ENCODE peak calls at places on chromosomes 3 and 15, in five cellular contexts. V, C, K, Z and M are unnamed samples.

GRCh38 chr3:126156468-126156867 is 23.9 kb downstream of the ALDH1L1 start:
- DNase-seq in C (no peak), Z (no peak), K (no peak), V (no peak), M (peak; percentile 41)

GRCh38 chr15:74269362-74270035 is 33.4 kb downstream of the CCDC33 start:
- DNase-seq in K (no peak), C (no peak), V (no peak), Z (no peak), M (no peak)

GRCh38 chr15:100642217-100642949 is 40.0 kb downstream of the ASB7 start:
- DNase-seq in Z (no peak), V (no peak), C (no peak), K (no peak), M (no peak)

GRCh38 chr15:72342385-72342784 is 22.4 kb upstream of the CELF6 start:
- DNase-seq in V (peak; percentile 14), C (peak; percentile 16), Z (peak; percentile 18), K (no peak), M (no peak)

GRCh38 chr3:24154003-24154695 is 209.1 kb downstream of the NR1D2 start:
- DNase-seq in C (no peak), K (no peak), V (no peak), Z (no peak), M (no peak)

GRCh38 chr15:70768247-70768883 is 5.0 kb upstream of the UACA start:
- DNase-seq in V (no peak), Z (no peak), C (no peak), K (no peak), M (no peak)

GRCh38 chr15:69863446-69863845 is 234.3 kb downstream of the TLE3 start:
- DNase-seq in K (no peak), C (no peak), Z (no peak), V (no peak), M (no peak)

GRCh38 chr3:194572944-194573491 is 60.2 kb downstream of the TMEM44 start:
- DNase-seq in C (no peak), V (no peak), Z (no peak), K (no peak), M (no peak)

GRCh38 chr15:50046868-50047267 is 72.2 kb downstream of the ATP8B4 start:
- DNase-seq in K (no peak), C (no peak), V (no peak), Z (no peak), M (no peak)

GRCh38 chr3:48739955-48740823 is 23.2 kb upstream of the IP6K2 start:
- DNase-seq in C (peak; percentile 43), V (peak; percentile 24), K (peak; percentile 84), Z (peak; percentile 14), M (no peak)

GRCh38 chr3:194348354-194348753 is 2.8 kb downstream of the CPN2 start:
- DNase-seq in V (no peak), Z (no peak), C (no peak), K (no peak), M (no peak)

GRCh38 chr3:25454411-25454927 is 26.4 kb downstream of the RARB start:
- DNase-seq in V (no peak), C (no peak), K (no peak), Z (no peak), M (no peak)

GRCh38 chr3:63763156-63763555 is 55.9 kb upstream of the C3orf49 start:
- DNase-seq in V (no peak), K (no peak), C (no peak), Z (no peak), M (no peak)

GRCh38 chr3:37171144-37171543 is 3.2 kb downstream of the LRRFIP2 start:
- DNase-seq in C (no peak), V (no peak), K (no peak), Z (no peak), M (no peak)

GRCh38 chr15:98863983-98864382 is 143.6 kb downstream of the PGPEP1L start:
- DNase-seq in K (no peak), V (no peak), Z (no peak), C (no peak), M (no peak)

GRCh38 chr3:15875016-15875689 is 77.4 kb upstream of the ANKRD28 start:
- DNase-seq in Z (no peak), K (no peak), C (no peak), V (no peak), M (no peak)

GRCh38 chr3:61589856-61590255 is 28.5 kb downstream of the PTPRG start:
- DNase-seq in Z (no peak), V (no peak), C (no peak), K (no peak), M (no peak)

GRCh38 chr3:196835081-196835480 is 32.6 kb upstream of the SENP5 start:
- DNase-seq in K (no peak), Z (no peak), V (no peak), C (no peak), M (no peak)

GRCh38 chr3:155934215-155934614 is 63.8 kb downstream of the GMPS start:
- DNase-seq in K (no peak), V (no peak), C (no peak), Z (no peak), M (no peak)

GRCh38 chr3:104176706-104177105 is 1190.0 kb upstream of the ALCAM start:
- DNase-seq in K (no peak), V (no peak), Z (no peak), C (no peak), M (no peak)

GRCh38 chr3:184727357-184728060 is 15.6 kb upstream of the MAGEF1 start:
- DNase-seq in C (peak; percentile 18), K (peak; percentile 82), Z (peak; percentile 11), V (peak; percentile 22), M (no peak)

GRCh38 chr3:67031986-67032385 is 33.9 kb downstream of the KBTBD8 start:
- DNase-seq in V (no peak), Z (no peak), C (no peak), K (no peak), M (no peak)

GRCh38 chr15:70140031-70140542 is 42.4 kb upstream of the TLE3 start:
- DNase-seq in K (no peak), C (no peak), V (no peak), Z (no peak), M (no peak)

GRCh38 chr15:100115711-100116090 is 226.1 kb downstream of the ADAMTS17 start:
- DNase-seq in Z (no peak), V (no peak), K (peak; percentile 45), C (no peak), M (no peak)

GRCh38 chr3:139982404-139982803 is 47.4 kb downstream of the CLSTN2 start:
- DNase-seq in V (no peak), K (no peak), Z (no peak), C (no peak), M (no peak)

GRCh38 chr3:188439080-188439479 is 285.1 kb downstream of the LPP start:
- DNase-seq in C (no peak), Z (no peak), V (peak; percentile 34), K (no peak), M (no peak)

GRCh38 chr3:132543016-132543739 is 53.9 kb upstream of the ACKR4 start:
- DNase-seq in V (no peak), Z (no peak), K (no peak), C (no peak), M (no peak)

GRCh38 chr15:51331141-51331540 is 7.3 kb downstream of the CYP19A1 start:
- DNase-seq in V (no peak), C (no peak), K (no peak), Z (no peak), M (no peak)

GRCh38 chr3:43759297-43759782 is 68.6 kb downstream of the ABHD5 start:
- DNase-seq in C (no peak), Z (no peak), V (no peak), K (no peak), M (no peak)